ENCODE peak calls at places on chromosomes 4 and X, in four cellular contexts. Q is stomach, X is left ventricle myocardium inferior, G is hepatocyte. J is an unnamed sample.
A peak's percentile ranks its signal among the peaks of the same experiment; 100 is the strongest.

GRCh38 chr4:17859793-17860406 is 49.1 kb downstream of the NCAPG start:
- DNase-seq in Q (no peak), X (no peak), G (no peak), J (no peak)

GRCh38 chr4:139844057-139844456 is 178.4 kb downstream of the MGST2 start:
- DNase-seq in Q (no peak), X (no peak), G (no peak), J (no peak)

GRCh38 chrX:48793935-48794334 is 7.5 kb downstream of the GATA1 start:
- DNase-seq in Q (no peak), X (no peak), G (no peak), J (no peak)

GRCh38 chrX:68261060-68261672 is 172.1 kb downstream of the OPHN1 start:
- DNase-seq in Q (no peak), X (no peak), G (no peak), J (no peak)

GRCh38 chr4:169723207-169723606 is 34.5 kb downstream of the HPF1 start:
- DNase-seq in Q (no peak), X (no peak), G (peak; percentile 23), J (no peak)

GRCh38 chr4:101693842-101694398 is 96.6 kb upstream of the BANK1 start:
- DNase-seq in Q (no peak), X (no peak), G (no peak), J (no peak)

GRCh38 chr4:180542445-180543100 is 1700.6 kb upstream of the TENM3 start:
- DNase-seq in Q (no peak), X (no peak), G (peak; percentile 10), J (no peak)

GRCh38 chr4:2702770-2703169 is 53.4 kb downstream of the TNIP2 start:
- DNase-seq in Q (no peak), X (no peak), G (no peak), J (no peak)

GRCh38 chrX:153647461-153648357 is 706 bp downstream of the DUSP9 start:
- DNase-seq in Q (no peak), X (no peak), G (no peak), J (no peak)

GRCh38 chrX:1242901-1243402 is 25.7 kb upstream of the CSF2RA start:
- DNase-seq in Q (no peak), X (no peak), G (no peak), J (no peak)

GRCh38 chr4:86036729-86037128 is 323.1 kb downstream of the MAPK10 start:
- DNase-seq in Q (no peak), X (no peak), G (no peak), J (no peak)

GRCh38 chr4:187088070-187088799 is 364.6 kb upstream of the FAT1 start:
- DNase-seq in Q (no peak), X (no peak), G (no peak), J (no peak)

GRCh38 chrX:102345916-102346315 is 93.9 kb downstream of the NXF2B start:
- DNase-seq in Q (peak; percentile 78), X (peak; percentile 17), G (peak; percentile 69), J (peak; percentile 12)

GRCh38 chrX:103687696-103688191 is 1.2 kb upstream of the MORF4L2 start:
- DNase-seq in Q (peak; percentile 54), X (peak; percentile 37), G (peak; percentile 94), J (peak; percentile 82)

GRCh38 chrX:45806410-45807121 is 605.9 kb upstream of the DIPK2B start:
- DNase-seq in Q (no peak), X (no peak), G (peak; percentile 24), J (no peak)

GRCh38 chr4:83074086-83074704 is 39.2 kb downstream of the COPS4 start:
- DNase-seq in Q (no peak), X (no peak), G (peak; percentile 74), J (no peak)

GRCh38 chrX:102043380-102043779 is 82.1 kb upstream of the TCEAL2 start:
- DNase-seq in Q (no peak), X (no peak), G (no peak), J (no peak)

GRCh38 chrX:92232182-92232581 is 453.0 kb downstream of the PCDH11X start:
- DNase-seq in Q (no peak), X (no peak), G (peak; percentile 44), J (no peak)

GRCh38 chr4:2059034-2059725 is at the start of gene NAT8L:
- DNase-seq in Q (no peak), X (peak; percentile 27), G (peak; percentile 62), J (no peak)

GRCh38 chrX:1435241-1435900 is 17.3 kb downstream of the ASMTL start:
- DNase-seq in Q (no peak), X (peak; percentile 2), G (no peak), J (no peak)

GRCh38 chr4:150960079-150960478 is 55.0 kb downstream of the LRBA start:
- DNase-seq in Q (no peak), X (no peak), G (peak; percentile 19), J (no peak)

GRCh38 chr4:105191621-105192210 is 45.0 kb downstream of the TET2 start:
- DNase-seq in Q (no peak), X (no peak), G (no peak), J (no peak)

GRCh38 chr4:121199742-121200561 is 35.8 kb upstream of the TNIP3 start:
- DNase-seq in Q (no peak), X (no peak), G (no peak), J (no peak)

GRCh38 chr4:147368948-147369347 is 111.9 kb upstream of the EDNRA start:
- DNase-seq in Q (no peak), X (no peak), G (no peak), J (no peak)

GRCh38 chr4:94746746-94747145 is 11.0 kb upstream of the BMPR1B start:
- DNase-seq in Q (no peak), X (no peak), G (no peak), J (no peak)

GRCh38 chrX:123450217-123450616 is 266.1 kb downstream of the GRIA3 start:
- DNase-seq in Q (no peak), X (no peak), G (peak; percentile 7), J (no peak)

GRCh38 chr4:107740950-107741701 is 21.1 kb upstream of the PAPSS1 start:
- DNase-seq in Q (no peak), X (peak; percentile 33), G (peak; percentile 77), J (peak; percentile 36)

GRCh38 chrX:13489451-13489850 is 80.0 kb upstream of the EGFL6 start:
- DNase-seq in Q (peak; percentile 56), X (peak; percentile 48), G (no peak), J (peak; percentile 30)

GRCh38 chr4:101753702-101754101 is 36.8 kb upstream of the BANK1 start:
- DNase-seq in Q (no peak), X (no peak), G (no peak), J (no peak)

GRCh38 chr4:61204353-61204752 is 4.2 kb downstream of the ADGRL3 start:
- DNase-seq in Q (no peak), X (no peak), G (peak; percentile 13), J (no peak)

GRCh38 chr4:7515390-7515902 is 80.7 kb upstream of the PSAPL1 start:
- DNase-seq in Q (no peak), X (no peak), G (peak; percentile 48), J (no peak)

GRCh38 chr4:5897674-5898073 is 4.8 kb upstream of the CRMP1 start:
- DNase-seq in Q (no peak), X (no peak), G (no peak), J (no peak)

GRCh38 chr4:18882468-18882867 is 860.9 kb upstream of the LCORL start:
- DNase-seq in Q (no peak), X (no peak), G (peak; percentile 8), J (no peak)

GRCh38 chr4:8032381-8032780 is 92.7 kb upstream of the AFAP1 start:
- DNase-seq in Q (no peak), X (no peak), G (no peak), J (no peak)

GRCh38 chr4:122065149-122065548 is 87.0 kb upstream of the BLTP1 start:
- DNase-seq in Q (no peak), X (no peak), G (no peak), J (no peak)

GRCh38 chr4:87551361-87551760 is 22.2 kb upstream of the SPARCL1 start:
- DNase-seq in Q (no peak), X (no peak), G (no peak), J (no peak)

GRCh38 chr4:87555751-87556619 is 26.8 kb upstream of the SPARCL1 start:
- DNase-seq in Q (no peak), X (no peak), G (no peak), J (no peak)

GRCh38 chr4:87557348-87557747 is 28.2 kb upstream of the SPARCL1 start:
- DNase-seq in Q (no peak), X (no peak), G (no peak), J (no peak)

DNA sequence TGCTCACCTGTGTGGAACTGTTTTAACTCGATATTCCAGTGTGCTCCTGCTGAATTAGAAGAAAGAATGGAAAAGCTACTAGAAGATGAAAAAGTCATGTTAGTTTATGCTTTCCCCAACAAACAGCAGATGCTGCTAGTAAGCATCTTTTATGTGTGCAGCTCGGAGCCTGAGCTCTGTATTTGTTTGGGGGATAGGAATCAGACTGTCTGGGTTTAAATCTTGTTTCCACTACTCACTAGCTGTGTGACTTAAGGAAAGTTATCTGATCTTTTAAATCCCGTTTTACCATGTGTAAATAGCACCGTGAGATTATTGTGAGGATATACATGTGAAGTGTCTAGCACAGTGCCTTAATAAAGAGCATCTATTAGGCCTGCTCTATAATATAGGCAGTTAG is 24.0 kb upstream of the SPARCL1 start:
- DNase-seq in Q (no peak), X (no peak), G (no peak), J (no peak)
- H3K27ac ChIP-seq in Q (no peak overlapping the region), X (no peak overlapping the region), G (no peak overlapping the region), J (no peak overlapping the region)

GRCh38 chr4:52868138-52868537 is 6.0 kb downstream of the RASL11B start:
- DNase-seq in Q (no peak), X (peak; percentile 66), G (peak; percentile 46), J (peak; percentile 82)

GRCh38 chr4:52870225-52870624 is 8.1 kb downstream of the RASL11B start:
- DNase-seq in Q (peak; percentile 48), X (peak; percentile 65), G (no peak), J (peak; percentile 47)

GRCh38 chr4:52866734-52867133 is 4.6 kb downstream of the RASL11B start:
- DNase-seq in Q (no peak), X (no peak), G (no peak), J (no peak)

GRCh38 chr4:52869196-52869595 is 7.1 kb downstream of the RASL11B start:
- DNase-seq in Q (peak; percentile 26), X (peak; percentile 75), G (peak; percentile 68), J (peak; percentile 76)

GRCh38 chr4:52869656-52870055 is 7.5 kb downstream of the RASL11B start:
- DNase-seq in Q (no peak), X (no peak), G (no peak), J (no peak)
- H3K4me3 ChIP-seq in Q (no peak overlapping the region), X (peak overlapping the region; percentile 7), G (no peak overlapping the region), J (no peak overlapping the region)

DNA sequence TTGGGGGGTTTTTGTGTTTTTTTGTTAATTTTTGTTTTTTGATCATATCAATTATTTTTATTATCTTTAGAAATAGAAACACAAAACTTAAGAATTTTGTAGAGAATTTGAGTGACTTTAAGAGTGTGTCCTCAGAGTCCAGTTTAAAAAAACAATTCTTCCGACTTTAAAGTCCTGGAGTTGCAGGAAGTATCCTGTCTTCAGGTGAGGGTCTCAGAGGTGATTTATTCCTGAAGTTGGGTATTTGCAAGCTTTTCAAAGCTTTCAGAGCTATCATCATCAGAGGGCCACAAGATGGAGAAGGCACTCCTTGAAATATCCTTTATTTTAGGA is 23.0 kb downstream of the TLR10 start:
- DNase-seq in Q (no peak), X (no peak), G (no peak), J (no peak)
- H3K4me1 ChIP-seq in Q (peaks cover 6% of the 10 kb centered on the region), X (peaks cover 7% of the 10 kb centered on the region), G (no peaks in the 10 kb centered on the region), J (peaks cover 4% of the 10 kb centered on the region)

DNA sequence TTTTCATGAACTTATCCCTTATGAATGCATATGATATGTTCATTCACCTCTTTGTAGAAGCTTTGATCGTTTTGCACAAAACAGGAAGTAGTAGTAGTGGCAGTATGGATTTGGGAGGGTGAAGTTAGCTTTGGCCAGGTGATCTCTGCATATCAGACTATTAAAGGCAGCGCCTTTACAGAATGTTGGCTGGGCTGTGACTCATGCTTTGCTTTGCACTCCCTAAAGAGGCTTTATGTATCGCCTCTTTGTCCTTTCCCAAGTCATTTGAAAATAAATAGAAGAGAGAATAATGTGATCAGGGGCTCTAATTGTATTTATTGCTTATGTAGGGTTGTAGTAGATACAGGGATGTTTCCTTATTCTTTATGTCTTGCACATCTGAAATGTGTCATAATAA is 50.4 kb downstream of the SHROOM3 start:
- DNase-seq in Q (peak; percentile 49), X (no peak), G (peak; percentile 41), J (no peak)
- H3K27ac ChIP-seq in Q (no peak overlapping the region), X (no peak overlapping the region), G (peak overlapping the region; percentile 21), J (no peak overlapping the region)